ENCODE peak calls at places on chromosomes 3 and 15, in four cellular contexts. Q is thyroid gland, Z is tibial nerve, A is Peyer's patch. K is an unnamed sample.

GRCh38 chr3:133536635-133536980 is 36.9 kb upstream of the CDV3 start:
- DNase-seq in A (no peak), Z (no peak), Q (peak), K (no peak)

GRCh38 chr15:95615436-95615835 is 715.1 kb upstream of the NR2F2 start:
- DNase-seq in Q (no peak), A (no peak), Z (no peak), K (no peak)

GRCh38 chr3:112759210-112759609 is 87.5 kb downstream of the CD200R1L start:
- DNase-seq in Z (no peak), A (no peak), Q (no peak), K (no peak)

GRCh38 chr15:39509941-39510845 is 70.7 kb upstream of the THBS1 start:
- DNase-seq in Q (no peak), Z (no peak), A (no peak), K (no peak)

GRCh38 chr3:133487920-133488540 is 85.5 kb upstream of the CDV3 start:
- DNase-seq in Q (no peak), Z (no peak), A (peak), K (no peak)

GRCh38 chr3:40623567-40623966 is 98.8 kb downstream of the ZNF621 start:
- DNase-seq in Z (no peak), Q (no peak), A (peak), K (no peak)

GRCh38 chr15:87941606-87942005 is 314.9 kb downstream of the NTRK3 start:
- DNase-seq in Z (no peak), A (no peak), Q (no peak), K (no peak)

GRCh38 chr3:139518926-139519842 is 20.4 kb downstream of the RBP1 start:
- DNase-seq in Z (no peak), A (peak), Q (no peak), K (no peak)

GRCh38 chr3:94336076-94336741 is 273.3 kb downstream of the NSUN3 start:
- DNase-seq in Z (no peak), Q (no peak), A (no peak), K (no peak)

GRCh38 chr3:120682095-120682681 is at the start of gene HGD:
- DNase-seq in Q (peak), Z (no peak), A (peak), K (peak)

GRCh38 chr3:14253022-14253761 is 74.6 kb downstream of the LSM3 start:
- DNase-seq in Z (no peak), Q (no peak), A (peak), K (peak)

GRCh38 chr3:28923994-28924393 is 356.9 kb upstream of the RBMS3 start:
- DNase-seq in Q (no peak), Z (no peak), A (no peak), K (no peak)

GRCh38 chr3:189099505-189100290 is 72.1 kb upstream of the TPRG1 start:
- DNase-seq in A (no peak), Q (peak), Z (peak), K (no peak)

GRCh38 chr3:29284578-29284977 is 3.7 kb downstream of the RBMS3 start:
- DNase-seq in A (no peak), Z (no peak), Q (no peak), K (no peak)

GRCh38 chr15:37014566-37014965 is 85.8 kb downstream of the MEIS2 start:
- DNase-seq in Q (no peak), A (no peak), Z (no peak), K (no peak)
- H3K4me3 ChIP-seq in Q (no peak), A (no peak), Z (no peak), K (no peak)

DNA sequence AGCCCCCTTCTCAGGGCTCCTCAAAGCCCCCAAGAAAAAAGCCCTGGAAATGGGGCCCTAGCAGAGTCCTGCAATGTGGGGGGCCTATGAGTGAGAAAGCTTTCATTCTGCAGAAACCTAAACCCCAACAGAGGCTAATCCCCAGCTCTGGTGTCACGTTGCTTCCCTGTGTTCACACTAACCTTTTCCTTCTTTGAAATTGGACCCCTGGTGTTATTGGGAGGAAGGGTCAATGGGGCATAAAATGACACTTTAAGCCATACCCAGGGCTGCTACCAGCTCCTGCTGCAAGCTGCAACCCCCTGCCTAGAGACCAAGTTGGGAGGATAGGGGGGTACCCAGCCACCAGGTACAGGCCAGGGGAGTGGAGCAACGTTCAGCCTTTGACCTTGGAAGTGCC is 2.1 kb downstream of the CYP1A2 start:
- DNase-seq in Q (no peak), A (no peak), Z (no peak), K (no peak)
- TF ChIP-seq POLR2A in Q (no peak), A (no peak), Z (no peak), K (no peak)

GRCh38 chr3:184261270-184262165 is at the start of gene CAMK2N2:
- DNase-seq in Q (peak), Z (no peak), A (peak), K (no peak)

GRCh38 chr3:184259878-184260570 is 1.3 kb downstream of the CAMK2N2 start:
- DNase-seq in Z (no peak), Q (peak), A (peak), K (no peak)

GRCh38 chr3:184262166-184262926 is 993 bp upstream of the CAMK2N2 start:
- DNase-seq in A (no peak), Z (no peak), Q (no peak), K (no peak)

GRCh38 chr3:184259396-184259877 is 1.9 kb downstream of the CAMK2N2 start:
- DNase-seq in A (no peak), Z (no peak), Q (no peak), K (no peak)

DNA sequence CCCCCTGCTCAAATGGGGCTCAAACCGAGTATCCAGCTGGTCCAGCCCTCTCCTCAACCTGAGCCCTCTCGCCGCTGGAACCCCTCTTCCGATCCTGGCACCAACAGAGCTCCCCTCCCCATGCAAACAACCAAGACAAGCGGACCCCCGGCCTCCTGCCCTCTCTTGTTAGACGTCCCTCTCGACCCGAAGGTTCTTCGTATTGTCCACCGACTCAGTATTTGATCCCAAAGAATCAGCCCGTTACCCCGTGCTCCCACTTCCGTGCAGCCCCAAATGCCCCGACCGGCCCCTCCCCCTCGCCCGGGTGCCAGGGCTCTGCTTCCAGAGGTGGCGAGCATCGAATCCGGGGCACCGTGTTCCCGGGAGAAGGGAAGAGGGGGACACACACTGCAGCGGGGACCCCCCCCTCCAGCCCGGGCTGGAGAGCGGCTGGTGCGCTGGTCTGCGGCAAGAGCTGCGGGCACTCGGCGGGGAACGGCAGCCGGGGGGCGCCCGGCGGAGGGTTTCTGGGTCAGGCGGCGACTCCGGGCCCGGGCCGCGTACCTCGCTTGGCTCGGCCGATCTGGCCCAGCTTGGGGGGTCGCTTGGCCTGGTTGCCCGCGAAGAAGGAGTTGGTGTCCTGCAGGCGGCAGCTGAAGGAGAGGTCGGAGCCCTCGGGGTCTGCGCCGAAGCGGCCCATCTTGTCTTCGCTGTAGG is 633 bp downstream of the CAMK2N2 start:
- DNase-seq in A (no peak), Z (no peak), Q (no peak), K (no peak)
- H3K4me3 ChIP-seq in A (peak), Z (peak), Q (no peak), K (peak)

GRCh38 chr3:44648564-44649229 is at the start of gene ZNF35:
- DNase-seq in A (peak), Q (peak), Z (peak), K (peak)
- TF ChIP-seq POLR2A in A (no peak), Q (no peak), Z (no peak), K (no peak)

DNA sequence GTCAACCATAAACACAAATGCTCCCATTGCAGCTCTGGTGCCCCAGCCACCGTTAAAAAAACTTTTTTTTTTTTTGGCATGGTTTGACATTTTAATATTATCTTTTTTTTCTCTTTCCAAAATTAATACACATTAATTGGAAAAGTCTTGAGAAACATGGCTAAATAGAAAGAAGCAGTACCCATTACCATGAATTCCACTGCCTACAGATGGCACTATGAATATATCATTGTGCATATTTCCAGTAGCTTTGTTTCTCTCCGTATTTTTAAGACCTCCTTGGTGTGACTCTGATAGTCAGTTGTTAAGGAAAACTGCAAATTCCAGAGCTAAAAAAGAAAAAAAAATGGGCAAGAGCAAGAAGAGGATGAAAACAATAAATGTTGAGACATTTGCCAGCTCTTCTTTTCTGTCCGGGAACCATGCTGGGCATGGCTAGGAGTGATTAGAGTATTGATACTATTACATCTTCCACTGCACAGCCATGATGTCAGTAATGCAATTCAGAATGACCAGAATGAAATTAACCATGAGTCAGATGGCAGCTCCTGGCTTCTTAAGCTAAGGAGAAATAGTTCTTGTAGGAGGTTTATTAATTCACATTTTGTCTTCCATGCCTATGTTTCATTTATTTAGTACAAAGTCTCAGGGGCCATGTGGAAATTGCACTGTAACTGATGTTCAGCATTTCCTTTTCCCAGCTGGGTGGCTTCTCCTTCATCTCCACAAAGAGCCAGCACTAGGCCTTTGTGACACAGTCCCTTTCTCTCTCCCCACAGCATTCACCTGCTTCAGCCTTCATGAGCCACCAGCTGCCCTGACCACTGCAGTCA is 31.9 kb downstream of the SLC7A14 start:
- DNase-seq in A (no peak), Q (no peak), Z (no peak), K (no peak)
- H3K4me3 ChIP-seq in A (no peak), Q (no peak), Z (no peak), K (no peak)

K was measured in breast epithelium.